ENCODE peak calls at places on chromosomes 5 and 9, in five cellular contexts. C is H1, U is HepG2, A is K562, K is GM12878. M is an unnamed sample.

GRCh38 chr5:141692533-141692888 is 10.5 kb upstream of the ARAP3 start:
- DNase-seq in K (no peak), C (no peak), U (no peak), A (no peak), M (no peak)

GRCh38 chr9:19552282-19552681 is 143.5 kb downstream of the ACER2 start:
- DNase-seq in C (no peak), A (no peak), K (no peak), U (no peak), M (no peak)

GRCh38 chr5:61784337-61784736 is 452.3 kb downstream of the ZSWIM6 start:
- DNase-seq in C (no peak), U (no peak), A (no peak), K (no peak), M (no peak)

GRCh38 chr5:8058626-8059180 is 189.8 kb downstream of the MTRR start:
- DNase-seq in U (no peak), A (no peak), C (no peak), K (no peak), M (no peak)

GRCh38 chr5:10474521-10475075 is 32.9 kb downstream of the ROPN1L start:
- DNase-seq in C (no peak), A (no peak), K (no peak), U (no peak), M (no peak)

GRCh38 chr9:134476942-134477335 is 150.7 kb downstream of the RXRA start:
- DNase-seq in K (no peak), U (no peak), A (no peak), C (no peak), M (no peak)

GRCh38 chr5:40378431-40379175 is 301.1 kb upstream of the PTGER4 start:
- DNase-seq in K (peak), C (no peak), U (no peak), A (no peak), M (no peak)

GRCh38 chr5:92641031-92641962 is 939.7 kb downstream of the NR2F1-AS1 start:
- DNase-seq in A (no peak), U (peak), K (no peak), C (no peak), M (peak)

GRCh38 chr5:83922699-83923098 is 202.0 kb upstream of the HAPLN1 start:
- DNase-seq in U (no peak), C (no peak), A (no peak), K (no peak), M (no peak)

GRCh38 chr9:38033956-38034355 is 35.1 kb downstream of the SHB start:
- DNase-seq in A (no peak), K (no peak), C (no peak), U (no peak), M (no peak)

GRCh38 chr9:38029923-38030638 is 38.9 kb downstream of the SHB start:
- DNase-seq in K (no peak), A (no peak), U (no peak), C (no peak), M (no peak)

GRCh38 chr9:38030658-38031057 is 38.4 kb downstream of the SHB start:
- DNase-seq in C (no peak), A (peak), U (no peak), K (no peak), M (no peak)

GRCh38 chr9:38031594-38031993 is 37.4 kb downstream of the SHB start:
- DNase-seq in A (no peak), C (no peak), U (no peak), K (no peak), M (no peak)

DNA sequence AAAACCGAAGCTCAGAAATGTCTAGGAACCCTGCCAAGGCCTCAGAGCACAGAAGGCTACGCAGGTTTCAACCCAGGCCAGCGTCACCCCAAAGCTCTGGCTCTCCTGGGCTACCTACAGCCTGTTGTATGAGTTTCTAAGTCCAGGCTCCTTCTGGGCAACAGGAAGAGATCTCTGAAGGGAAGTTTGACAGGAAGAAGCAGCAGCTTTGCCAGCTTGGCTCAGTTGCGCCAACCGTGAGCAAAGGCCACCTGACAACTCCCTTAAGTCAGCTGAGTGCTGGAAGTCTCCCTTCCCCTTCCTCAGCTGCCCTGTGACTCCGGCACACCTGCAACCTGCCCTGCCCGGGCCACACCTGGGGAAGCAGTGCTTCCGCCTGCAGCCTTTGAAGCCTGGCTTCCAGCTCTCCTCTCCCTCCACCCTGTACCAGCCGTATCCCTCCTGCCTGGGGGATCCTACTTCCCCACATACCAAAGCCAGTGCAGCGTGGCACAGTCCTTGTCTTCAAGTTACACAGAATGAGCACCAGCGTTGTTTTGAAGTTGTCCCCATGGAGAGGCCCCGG is 36.7 kb downstream of the SHB start:
- DNase-seq in U (no peak), A (no peak), C (no peak), K (no peak), M (no peak)
- TF ChIP-seq KDM1A in U (no peak), A (no peak), C (no peak), K (no peak), M (no peak)

GRCh38 chr5:109177782-109178181 is 232.0 kb downstream of the PJA2 start:
- DNase-seq in K (no peak), A (no peak), U (no peak), C (no peak), M (no peak)

GRCh38 chr5:109168151-109168550 is 241.6 kb downstream of the PJA2 start:
- DNase-seq in U (no peak), A (no peak), C (no peak), K (no peak), M (no peak)

GRCh38 chr5:109170629-109171350 is 239.0 kb downstream of the PJA2 start:
- DNase-seq in A (no peak), K (no peak), C (no peak), U (no peak), M (no peak)

GRCh38 chr5:109177227-109177626 is 232.5 kb downstream of the PJA2 start:
- DNase-seq in U (no peak), A (no peak), C (no peak), K (no peak), M (no peak)

DNA sequence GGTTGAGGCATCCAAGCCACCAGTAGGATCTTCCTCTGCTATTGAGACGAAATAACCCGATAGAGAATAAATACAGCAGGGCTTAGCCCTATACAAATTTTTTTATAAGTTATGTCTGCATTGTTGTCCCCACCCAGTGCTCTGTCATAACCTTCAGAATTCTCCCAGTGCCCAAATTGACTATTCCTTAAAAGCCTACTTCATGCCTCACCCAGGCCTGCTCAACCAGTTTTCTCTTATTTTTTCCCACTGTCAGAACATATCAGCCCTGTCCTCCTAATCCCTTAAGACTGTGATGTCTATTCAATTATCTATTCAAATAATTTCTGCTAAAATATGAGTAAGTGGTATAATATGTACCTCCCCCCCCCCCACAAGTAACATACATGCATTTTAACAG is 236.4 kb downstream of the PJA2 start:
- DNase-seq in K (no peak), C (no peak), U (no peak), A (no peak), M (no peak)
- TF ChIP-seq KDM1A in K (no peak), C (no peak), U (no peak), A (no peak), M (no peak)

GRCh38 chr5:108919591-108920326 is 172.1 kb downstream of the FER start:
- DNase-seq in U (no peak), A (no peak), K (no peak), C (no peak), M (no peak)
- TF ChIP-seq KDM1A in U (no peak), A (no peak), K (no peak), C (no peak), M (no peak)

GRCh38 chr5:174777116-174777515 is 52.7 kb downstream of the MSX2 start:
- DNase-seq in A (no peak), C (no peak), U (no peak), K (no peak), M (no peak)

GRCh38 chr5:174777545-174777944 is 53.2 kb downstream of the MSX2 start:
- DNase-seq in K (no peak), U (no peak), C (no peak), A (no peak), M (no peak)

GRCh38 chr5:174773371-174773770 is 49.0 kb downstream of the MSX2 start:
- DNase-seq in K (no peak), U (no peak), A (no peak), C (no peak), M (no peak)

GRCh38 chr5:174775071-174775470 is 50.7 kb downstream of the MSX2 start:
- DNase-seq in U (no peak), C (no peak), A (no peak), K (no peak), M (no peak)
- TF ChIP-seq KDM1A in U (no peak), C (no peak), A (no peak), K (no peak), M (no peak)

DNA sequence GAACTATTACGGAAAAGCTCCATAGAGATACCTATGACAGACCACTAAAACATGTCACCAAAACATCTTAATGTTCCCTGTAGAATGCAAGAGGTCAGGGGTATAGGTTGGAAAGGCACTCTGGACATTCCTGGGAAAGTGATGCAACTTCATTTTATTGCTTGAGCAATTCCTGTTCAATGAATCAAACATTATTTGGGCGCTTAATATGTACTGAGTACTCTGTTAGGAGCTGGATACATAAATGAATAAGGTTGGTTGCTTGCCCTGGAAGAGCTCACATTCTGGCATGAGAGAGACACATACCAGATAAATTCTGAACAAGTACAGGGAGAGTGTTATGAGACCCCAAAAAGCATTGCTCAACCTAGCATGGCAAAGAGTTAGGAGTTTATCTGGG is 408.9 kb upstream of the DMAC1 start:
- DNase-seq in C (no peak), K (no peak), A (no peak), U (no peak), M (no peak)
- TF ChIP-seq KDM1A in C (no peak), K (no peak), A (no peak), U (no peak), M (no peak)

GRCh38 chr5:125117556-125117955 is 371.1 kb upstream of the ZNF608 start:
- DNase-seq in U (no peak), K (no peak), C (no peak), A (no peak), M (no peak)
- TF ChIP-seq KDM1A in U (no peak), K (no peak), C (no peak), A (no peak), M (no peak)